ENCODE peak calls at places on chromosomes 7 and 10, in six cellular contexts. Q is Calu3, O is NCI-H1105, E is GM12891, T is M059J, R is T-cell. M is an unnamed sample.
A peak's percentile ranks its signal among the peaks of the same experiment; 100 is the strongest.

GRCh38 chr7:28830831-28831230 is 127.3 kb downstream of the TRIL start:
- DNase-seq in Q (no peak), T (peak; percentile 61), O (no peak), E (no peak), R (no peak), M (no peak)

GRCh38 chr10:14773551-14774213 is 1.0 kb downstream of the FAM107B start:
- DNase-seq in O (no peak), T (no peak), R (no peak), E (no peak), Q (no peak), M (no peak)

GRCh38 chr7:3916146-3916545 is 615.1 kb downstream of the SDK1 start:
- DNase-seq in R (no peak), T (no peak), E (no peak), Q (peak; percentile 19), O (no peak), M (no peak)

GRCh38 chr7:13800694-13801448 is 188.6 kb downstream of the ETV1 start:
- DNase-seq in E (no peak), Q (no peak), R (no peak), T (peak; percentile 84), O (no peak), M (no peak)

GRCh38 chr10:17290226-17290625 is 62.2 kb downstream of the VIM start:
- DNase-seq in O (no peak), E (no peak), Q (peak; percentile 44), T (peak; percentile 35), R (no peak), M (no peak)

GRCh38 chr10:100076750-100077149 is 4.9 kb downstream of the CPN1 start:
- DNase-seq in T (no peak), E (peak; percentile 16), R (no peak), Q (no peak), O (no peak), M (no peak)

GRCh38 chr7:16933296-16934248 is 51.8 kb upstream of the AGR3 start:
- DNase-seq in R (no peak), E (no peak), O (no peak), Q (no peak), T (no peak), M (no peak)

GRCh38 chr7:137992738-137993394 is 9.0 kb downstream of the CREB3L2 start:
- DNase-seq in E (no peak), T (peak; percentile 94), Q (no peak), O (no peak), R (no peak), M (no peak)

GRCh38 chr10:110304780-110305421 is at the start of gene SMNDC1:
- DNase-seq in E (peak; percentile 88), Q (peak; percentile 94), T (peak; percentile 98), O (peak; percentile 85), R (peak; percentile 92), M (peak; percentile 98)

M was measured in memory B cell.